ENCODE peak calls at places on chromosomes 16 and 17, in eight cellular contexts. N is central memory CD4-positive, alpha-beta T cell; J is stimulated activated CD8-positive, alpha-beta memory T cell treated with anti-CD3 and anti-CD28 coated beads, Interleukin-2, amount 100 ng/mL, for 48 hours; A is HAP-1; F is left kidney; G is heart left ventricle; E is stimulated activated effector memory CD8-positive, alpha-beta T cell treated with anti-CD3 and anti-CD28 coated beads, Interleukin-12 subunit alpha, Interleukin-12 subunit beta, amount 100 ng/mL, for 72 hours; U is HT1080. Z is an unnamed sample.
A peak's percentile ranks its signal among the peaks of the same experiment; 100 is the strongest.

GRCh38 chr17:9220466-9221230 is 199.3 kb downstream of the NTN1 start:
- DNase-seq in N (no peak), J (no peak), A (no peak), F (peak; percentile 37), G (no peak), E (no peak), U (no peak), Z (no peak)

GRCh38 chr17:66405836-66406679 is 103.6 kb downstream of the PRKCA start:
- DNase-seq in N (no peak), J (no peak), A (no peak), F (no peak), G (no peak), E (no peak), U (no peak), Z (no peak)

GRCh38 chr17:17886747-17887146 is 50.0 kb upstream of the SREBF1 start:
- DNase-seq in N (no peak), J (no peak), A (no peak), F (no peak), G (no peak), E (no peak), U (no peak), Z (no peak)

GRCh38 chr17:31266042-31266441 is 31.0 kb downstream of the OMG start:
- DNase-seq in N (peak; percentile 6), J (no peak), A (no peak), F (no peak), G (no peak), E (no peak), U (no peak), Z (no peak)

GRCh38 chr17:2710804-2711607 is 558 bp downstream of the CLUH start:
- DNase-seq in N (peak; percentile 13), J (peak; percentile 31), A (peak; percentile 45), F (peak; percentile 56), G (no peak), E (no peak), U (no peak), Z (peak; percentile 27)

GRCh38 chr17:59383893-59384292 is 52.4 kb downstream of the YPEL2 start:
- DNase-seq in N (no peak), J (no peak), A (no peak), F (no peak), G (no peak), E (no peak), U (no peak), Z (no peak)

GRCh38 chr16:51522902-51523301 is 371.8 kb upstream of the SALL1 start:
- DNase-seq in N (no peak), J (no peak), A (no peak), F (no peak), G (no peak), E (no peak), U (no peak), Z (no peak)

GRCh38 chr17:6823011-6823442 is 8.5 kb downstream of the TEKT1 start:
- DNase-seq in N (no peak), J (no peak), A (no peak), F (no peak), G (no peak), E (no peak), U (peak; percentile 23), Z (peak; percentile 86)

GRCh38 chr17:77314601-77315000 is 173.8 kb downstream of the SEC14L1 start:
- DNase-seq in N (no peak), J (no peak), A (no peak), F (no peak), G (peak; percentile 38), E (no peak), U (no peak), Z (no peak)

GRCh38 chr17:64155751-64156544 is 26.0 kb upstream of the ERN1 start:
- DNase-seq in N (no peak), J (no peak), A (no peak), F (peak; percentile 92), G (peak; percentile 72), E (no peak), U (peak; percentile 85), Z (peak; percentile 59)

GRCh38 chr16:68506331-68507053 is 32.6 kb upstream of the ZFP90 start:
- DNase-seq in N (no peak), J (no peak), A (no peak), F (no peak), G (no peak), E (no peak), U (no peak), Z (no peak)

GRCh38 chr16:28067604-28068382 is 4.3 kb upstream of the GSG1L start:
- DNase-seq in N (no peak), J (no peak), A (no peak), F (no peak), G (peak; percentile 47), E (no peak), U (peak; percentile 38), Z (no peak)

GRCh38 chr17:58587713-58588117 is 73.3 kb upstream of the MTMR4 start:
- DNase-seq in N (peak; percentile 38), J (peak; percentile 34), A (peak; percentile 77), F (peak; percentile 85), G (peak; percentile 61), E (peak; percentile 10), U (peak; percentile 56), Z (peak; percentile 32)

GRCh38 chr17:2057130-2057713 is 2.3 kb downstream of the HIC1 start:
- DNase-seq in N (no peak), J (no peak), A (no peak), F (peak; percentile 51), G (peak; percentile 68), E (no peak), U (no peak), Z (no peak)

GRCh38 chr17:58193641-58194259 is 1.2 kb downstream of the EPX start:
- DNase-seq in N (no peak), J (no peak), A (no peak), F (no peak), G (no peak), E (no peak), U (no peak), Z (no peak)

GRCh38 chr16:10871157-10871991 is 5.6 kb upstream of the CIITA start:
- DNase-seq in N (no peak), J (peak; percentile 67), A (no peak), F (peak; percentile 55), G (no peak), E (peak; percentile 62), U (peak; percentile 96), Z (peak; percentile 84)

GRCh38 chr17:21298056-21298982 is 13.8 kb downstream of the MAP2K3 start:
- DNase-seq in N (no peak), J (no peak), A (no peak), F (no peak), G (peak; percentile 60), E (no peak), U (no peak), Z (no peak)

GRCh38 chr17:67491009-67491677 is 114.1 kb downstream of the PITPNC1 start:
- DNase-seq in N (no peak), J (no peak), A (peak; percentile 50), F (peak; percentile 75), G (peak; percentile 93), E (no peak), U (peak; percentile 94), Z (peak; percentile 33)

GRCh38 chr16:84600343-84601229 is 17.3 kb downstream of the COTL1 start:
- DNase-seq in N (peak; percentile 68), J (no peak), A (no peak), F (no peak), G (no peak), E (no peak), U (no peak), Z (no peak)

GRCh38 chr16:68276223-68276622 is 11.9 kb downstream of the SLC7A6 start:
- DNase-seq in N (no peak), J (no peak), A (no peak), F (no peak), G (no peak), E (no peak), U (no peak), Z (no peak)

GRCh38 chr17:76351526-76352071 is 2.1 kb downstream of the PRPSAP1 start:
- DNase-seq in N (no peak), J (no peak), A (no peak), F (no peak), G (no peak), E (no peak), U (no peak), Z (no peak)

GRCh38 chr17:14301761-14302401 is 1.0 kb downstream of the HS3ST3B1 start:
- DNase-seq in N (peak; percentile 64), J (peak; percentile 55), A (no peak), F (peak; percentile 55), G (peak; percentile 72), E (peak; percentile 50), U (peak; percentile 40), Z (peak; percentile 58)

GRCh38 chr17:72176902-72177660 is 56.3 kb downstream of the SOX9 start:
- DNase-seq in N (no peak), J (no peak), A (no peak), F (peak; percentile 41), G (no peak), E (no peak), U (no peak), Z (no peak)

GRCh38 chr16:2428051-2428786 is 1.0 kb upstream of the CCNF start:
- DNase-seq in N (no peak), J (peak; percentile 11), A (peak; percentile 47), F (peak; percentile 85), G (no peak), E (peak; percentile 26), U (peak; percentile 28), Z (peak; percentile 20)

GRCh38 chr17:40547079-40547784 is 18.0 kb downstream of the CCR7 start:
- DNase-seq in N (peak; percentile 70), J (peak; percentile 60), A (peak; percentile 34), F (no peak), G (no peak), E (no peak), U (no peak), Z (peak; percentile 97)

GRCh38 chr17:791807-792206 is 9.7 kb downstream of the MRM3 start:
- DNase-seq in N (no peak), J (no peak), A (no peak), F (no peak), G (no peak), E (no peak), U (no peak), Z (no peak)

GRCh38 chr16:24729967-24730815 is 740 bp downstream of the TNRC6A start:
- DNase-seq in N (no peak), J (no peak), A (peak; percentile 57), F (peak; percentile 55), G (no peak), E (no peak), U (peak; percentile 10), Z (no peak)